ENCODE peak calls at places on chromosome 15, in five cellular contexts. X is HTR-8/SVneo; A is RWPE1; W is stimulated activated CD4-positive, alpha-beta T cell treated with anti-CD3 and anti-CD28 coated beads, Interleukin-4, amount 100 ng/mL, for 24 hours; R is iPS-NIHi11. T is an unnamed sample.

GRCh38 chr15:89177633-89178306 is 43.6 kb downstream of the RLBP1 start:
- DNase-seq in R (peak), W (peak), X (peak), A (peak), T (no peak)

GRCh38 chr15:63969652-63970421 is 76.4 kb downstream of the DAPK2 start:
- DNase-seq in X (no peak), W (no peak), A (no peak), R (no peak), T (no peak)

GRCh38 chr15:68797589-68798377 is 22.9 kb downstream of the ANP32A start:
- DNase-seq in X (no peak), R (peak), A (no peak), W (no peak), T (no peak)

GRCh38 chr15:58724471-58724870 is 25.0 kb downstream of the ADAM10 start:
- DNase-seq in W (no peak), R (no peak), X (no peak), A (no peak), T (no peak)

GRCh38 chr15:62035256-62035908 is 24.9 kb downstream of the VPS13C start:
- DNase-seq in X (peak), R (no peak), A (peak), W (no peak), T (no peak)

GRCh38 chr15:39549912-39550311 is 31.0 kb upstream of the THBS1 start:
- DNase-seq in A (no peak), R (no peak), X (no peak), W (no peak), T (no peak)

GRCh38 chr15:81888748-81889479 is 156.9 kb downstream of the MEX3B start:
- DNase-seq in X (no peak), W (no peak), A (no peak), R (no peak), T (peak)

GRCh38 chr15:57526076-57526475 is 65.6 kb upstream of the MYZAP start:
- DNase-seq in R (no peak), W (no peak), A (no peak), X (no peak), T (no peak)

GRCh38 chr15:70375006-70375409 is 277.3 kb upstream of the TLE3 start:
- DNase-seq in X (peak), W (no peak), R (no peak), A (peak), T (no peak)

GRCh38 chr15:100250166-100250800 is 91.5 kb downstream of the ADAMTS17 start:
- DNase-seq in X (no peak), W (no peak), R (no peak), A (no peak), T (no peak)

GRCh38 chr15:88995449-88995848 is 82.3 kb upstream of the MFGE8 start:
- DNase-seq in R (no peak), A (no peak), X (no peak), W (no peak), T (no peak)

GRCh38 chr15:41921167-41921566 is 27.3 kb upstream of the SPTBN5 start:
- DNase-seq in X (no peak), A (no peak), R (no peak), W (no peak), T (no peak)

GRCh38 chr15:68463996-68464395 is 32.0 kb upstream of the ITGA11 start:
- DNase-seq in A (no peak), X (no peak), R (no peak), W (no peak), T (no peak)

GRCh38 chr15:59456114-59456513 is 18.1 kb downstream of the FAM81A start:
- DNase-seq in W (no peak), X (no peak), R (peak), A (peak), T (no peak)

GRCh38 chr15:58357529-58358476 is 74.0 kb upstream of the LIPC start:
- DNase-seq in X (no peak), R (peak), A (no peak), W (peak), T (no peak)

GRCh38 chr15:33086500-33087141 is 107.9 kb downstream of the FMN1 start:
- DNase-seq in R (no peak), W (no peak), X (peak), A (peak), T (no peak)

GRCh38 chr15:76183906-76184639 is 124.3 kb downstream of the TMEM266 start:
- DNase-seq in A (no peak), W (no peak), X (no peak), R (no peak), T (no peak)

GRCh38 chr15:69535101-69535638 is 82.6 kb downstream of the RPLP1 start:
- DNase-seq in A (no peak), X (no peak), W (no peak), R (no peak), T (no peak)

GRCh38 chr15:98724017-98724416 is 75.7 kb downstream of the IGF1R start:
- DNase-seq in X (no peak), A (no peak), W (no peak), R (no peak), T (no peak)

T was measured in retinal pigment epithelial cell.